ENCODE peak calls at places on chromosomes 3 and 15, in ten cellular contexts. One of them, this sample, is unnamed.

GRCh38 chr3:144129536-144130214 is 158.1 kb downstream of the DIPK2A start:
- DNase-seq in Karpas-422: no peak
- DNase-seq in GM23248: no peak
- DNase-seq in iPS DF 6.9: no peak
- DNase-seq in WTC11: no peak
- DNase-seq in left ventricle myocardium inferior: no peak
- DNase-seq in HT1080: peak
- DNase-seq in ELR: no peak
- DNase-seq in body of pancreas: no peak
- DNase-seq in globus pallidus: no peak
- DNase-seq in this sample: no peak

GRCh38 chr3:15875016-15875689 is 77.4 kb upstream of the ANKRD28 start:
- DNase-seq in globus pallidus: no peak
- DNase-seq in GM23248: peak
- DNase-seq in HT1080: peak
- DNase-seq in left ventricle myocardium inferior: no peak
- DNase-seq in iPS DF 6.9: no peak
- DNase-seq in Karpas-422: no peak
- DNase-seq in ELR: peak
- DNase-seq in WTC11: no peak
- DNase-seq in body of pancreas: no peak
- DNase-seq in this sample: no peak

GRCh38 chr3:48301814-48302194 is 31.7 kb downstream of the SPINK8 start:
- DNase-seq in body of pancreas: peak
- DNase-seq in ELR: peak
- DNase-seq in globus pallidus: peak
- DNase-seq in GM23248: peak
- DNase-seq in iPS DF 6.9: no peak
- DNase-seq in Karpas-422: peak
- DNase-seq in left ventricle myocardium inferior: no peak
- DNase-seq in HT1080: peak
- DNase-seq in WTC11: no peak
- DNase-seq in this sample: peak

GRCh38 chr3:126448893-126449180 is 26.9 kb downstream of the ZXDC start:
- DNase-seq in globus pallidus: no peak
- DNase-seq in GM23248: no peak
- DNase-seq in WTC11: no peak
- DNase-seq in left ventricle myocardium inferior: no peak
- DNase-seq in iPS DF 6.9: no peak
- DNase-seq in body of pancreas: no peak
- DNase-seq in Karpas-422: no peak
- DNase-seq in HT1080: no peak
- DNase-seq in ELR: no peak
- DNase-seq in this sample: no peak

GRCh38 chr15:51483520-51483919 is 139.1 kb downstream of the DMXL2 start:
- DNase-seq in ELR: no peak
- DNase-seq in Karpas-422: no peak
- DNase-seq in body of pancreas: no peak
- DNase-seq in globus pallidus: no peak
- DNase-seq in GM23248: no peak
- DNase-seq in WTC11: no peak
- DNase-seq in HT1080: no peak
- DNase-seq in iPS DF 6.9: no peak
- DNase-seq in left ventricle myocardium inferior: no peak
- DNase-seq in this sample: no peak

GRCh38 chr3:141877911-141878310 is 1.5 kb downstream of the ATP1B3 start:
- DNase-seq in HT1080: peak
- DNase-seq in ELR: peak
- DNase-seq in globus pallidus: no peak
- DNase-seq in GM23248: peak
- DNase-seq in WTC11: no peak
- DNase-seq in iPS DF 6.9: no peak
- DNase-seq in body of pancreas: no peak
- DNase-seq in left ventricle myocardium inferior: no peak
- DNase-seq in Karpas-422: peak
- DNase-seq in this sample: no peak

GRCh38 chr3:54858386-54858785 is 69.5 kb downstream of the LRTM1 start:
- DNase-seq in body of pancreas: no peak
- DNase-seq in ELR: no peak
- DNase-seq in left ventricle myocardium inferior: no peak
- DNase-seq in Karpas-422: no peak
- DNase-seq in WTC11: no peak
- DNase-seq in GM23248: no peak
- DNase-seq in HT1080: no peak
- DNase-seq in iPS DF 6.9: no peak
- DNase-seq in globus pallidus: no peak
- DNase-seq in this sample: no peak

GRCh38 chr3:187641319-187641976 is 28.7 kb downstream of the SST start:
- DNase-seq in WTC11: no peak
- DNase-seq in iPS DF 6.9: no peak
- DNase-seq in ELR: no peak
- DNase-seq in globus pallidus: no peak
- DNase-seq in body of pancreas: no peak
- DNase-seq in Karpas-422: no peak
- DNase-seq in left ventricle myocardium inferior: no peak
- DNase-seq in HT1080: no peak
- DNase-seq in GM23248: no peak
- DNase-seq in this sample: no peak

GRCh38 chr3:127067116-127067910 is 84.4 kb downstream of the PLXNA1 start:
- DNase-seq in globus pallidus: no peak
- DNase-seq in body of pancreas: peak
- DNase-seq in HT1080: no peak
- DNase-seq in WTC11: no peak
- DNase-seq in ELR: no peak
- DNase-seq in left ventricle myocardium inferior: no peak
- DNase-seq in GM23248: no peak
- DNase-seq in iPS DF 6.9: no peak
- DNase-seq in Karpas-422: no peak
- DNase-seq in this sample: no peak

GRCh38 chr3:192054881-192055280 is 593.9 kb downstream of the PYDC2 start:
- DNase-seq in body of pancreas: no peak
- DNase-seq in WTC11: no peak
- DNase-seq in left ventricle myocardium inferior: no peak
- DNase-seq in globus pallidus: no peak
- DNase-seq in HT1080: peak
- DNase-seq in ELR: peak
- DNase-seq in iPS DF 6.9: no peak
- DNase-seq in GM23248: no peak
- DNase-seq in Karpas-422: no peak
- DNase-seq in this sample: no peak

GRCh38 chr15:71291723-71292122 is 176.5 kb downstream of the THSD4 start:
- DNase-seq in body of pancreas: no peak
- DNase-seq in Karpas-422: no peak
- DNase-seq in left ventricle myocardium inferior: no peak
- DNase-seq in globus pallidus: no peak
- DNase-seq in HT1080: peak
- DNase-seq in ELR: no peak
- DNase-seq in iPS DF 6.9: no peak
- DNase-seq in WTC11: no peak
- DNase-seq in GM23248: no peak
- DNase-seq in this sample: no peak

GRCh38 chr15:83206387-83206970 is 1.1 kb downstream of the HDGFL3 start:
- DNase-seq in body of pancreas: no peak
- DNase-seq in iPS DF 6.9: no peak
- DNase-seq in WTC11: no peak
- DNase-seq in left ventricle myocardium inferior: no peak
- DNase-seq in globus pallidus: peak
- DNase-seq in ELR: peak
- DNase-seq in HT1080: peak
- DNase-seq in GM23248: peak
- DNase-seq in Karpas-422: no peak
- DNase-seq in this sample: no peak

GRCh38 chr3:38534604-38535003 is 38.5 kb downstream of the EXOG start:
- DNase-seq in left ventricle myocardium inferior: no peak
- DNase-seq in HT1080: no peak
- DNase-seq in WTC11: no peak
- DNase-seq in ELR: no peak
- DNase-seq in body of pancreas: no peak
- DNase-seq in GM23248: no peak
- DNase-seq in iPS DF 6.9: no peak
- DNase-seq in globus pallidus: no peak
- DNase-seq in Karpas-422: no peak
- DNase-seq in this sample: no peak

This sample was measured in lower lobe of right lung.